ENCODE peak calls at places on chromosome 2, in nine cellular contexts. A, E, S, M, I, Z, U, R and T are unnamed samples.
A peak's percentile ranks its signal among the peaks of the same experiment; 100 is the strongest.

GRCh38 chr2:67797801-67798535 is 264.8 kb downstream of the C1D start:
- DNase-seq in A (no peak), I (peak; percentile 65), S (peak; percentile 68), E (no peak), R (peak; percentile 49), Z (no peak), U (no peak), M (no peak), T (no peak)

GRCh38 chr2:221570321-221571107 is 1.6 kb downstream of the EPHA4 start:
- DNase-seq in M (no peak), I (no peak), R (peak; percentile 11), S (peak; percentile 6), E (peak; percentile 23), Z (no peak), A (peak; percentile 75), U (peak; percentile 40), T (no peak)

GRCh38 chr2:15997728-15998280 is 57.5 kb downstream of the MYCN start:
- DNase-seq in M (no peak), I (no peak), S (no peak), E (no peak), Z (no peak), A (no peak), R (no peak), U (no peak), T (no peak)

GRCh38 chr2:45303417-45304202 is 294.4 kb upstream of the SIX2 start:
- DNase-seq in I (no peak), Z (no peak), U (no peak), S (no peak), M (no peak), R (no peak), E (no peak), A (no peak), T (no peak)

GRCh38 chr2:1772868-1773267 is 28.6 kb upstream of the PXDN start:
- DNase-seq in R (no peak), E (no peak), S (no peak), U (no peak), A (no peak), M (no peak), I (no peak), Z (no peak), T (no peak)

GRCh38 chr2:197145471-197146056 is 165.0 kb downstream of the ANKRD44 start:
- DNase-seq in M (no peak), Z (no peak), I (no peak), A (no peak), R (no peak), E (no peak), S (no peak), U (no peak), T (no peak)

GRCh38 chr2:33441235-33441810 is 35.1 kb upstream of the RASGRP3 start:
- DNase-seq in R (peak; percentile 74), I (no peak), S (peak; percentile 84), U (peak; percentile 34), Z (no peak), E (peak; percentile 52), M (peak; percentile 61), A (peak; percentile 82), T (no peak)

GRCh38 chr2:100801402-100801801 is 18.5 kb upstream of the NPAS2 start:
- DNase-seq in I (no peak), Z (no peak), U (no peak), R (peak; percentile 18), S (no peak), E (no peak), A (no peak), M (no peak), T (no peak)

GRCh38 chr2:207768891-207769596 is 662 bp downstream of the FZD5 start:
- DNase-seq in R (no peak), E (peak; percentile 25), Z (no peak), I (no peak), S (peak; percentile 42), A (peak; percentile 79), M (peak; percentile 27), U (no peak), T (no peak)

GRCh38 chr2:28681216-28681981 is 70.2 kb upstream of the PPP1CB start:
- DNase-seq in S (peak; percentile 86), I (peak; percentile 75), A (no peak), M (no peak), U (no peak), E (no peak), R (peak; percentile 16), Z (peak; percentile 33), T (no peak)

GRCh38 chr2:60555066-60555793 is 1.8 kb upstream of the BCL11A start:
- DNase-seq in E (peak; percentile 57), S (peak; percentile 58), Z (peak; percentile 29), U (peak; percentile 73), A (peak; percentile 85), M (no peak), R (peak; percentile 65), I (peak; percentile 51), T (no peak)

GRCh38 chr2:196606516-196606915 is 33.0 kb upstream of the CCDC150 start:
- DNase-seq in S (peak; percentile 35), I (no peak), U (no peak), M (no peak), R (no peak), Z (no peak), A (no peak), E (no peak), T (no peak)

GRCh38 chr2:162261032-162261945 is 18.0 kb upstream of the FAP start:
- DNase-seq in U (no peak), S (peak; percentile 79), R (peak; percentile 76), E (no peak), M (peak; percentile 69), A (no peak), I (peak; percentile 57), Z (no peak), T (no peak)

GRCh38 chr2:17166506-17166905 is 351.7 kb downstream of the RAD51AP2 start:
- DNase-seq in R (peak; percentile 10), I (peak; percentile 60), A (no peak), S (peak; percentile 13), E (no peak), U (no peak), M (no peak), Z (no peak), T (no peak)

GRCh38 chr2:103817746-103818145 is 1036.2 kb upstream of the POU3F3 start:
- DNase-seq in Z (no peak), U (no peak), E (no peak), R (no peak), M (no peak), S (no peak), I (no peak), A (no peak), T (no peak)

DNA sequence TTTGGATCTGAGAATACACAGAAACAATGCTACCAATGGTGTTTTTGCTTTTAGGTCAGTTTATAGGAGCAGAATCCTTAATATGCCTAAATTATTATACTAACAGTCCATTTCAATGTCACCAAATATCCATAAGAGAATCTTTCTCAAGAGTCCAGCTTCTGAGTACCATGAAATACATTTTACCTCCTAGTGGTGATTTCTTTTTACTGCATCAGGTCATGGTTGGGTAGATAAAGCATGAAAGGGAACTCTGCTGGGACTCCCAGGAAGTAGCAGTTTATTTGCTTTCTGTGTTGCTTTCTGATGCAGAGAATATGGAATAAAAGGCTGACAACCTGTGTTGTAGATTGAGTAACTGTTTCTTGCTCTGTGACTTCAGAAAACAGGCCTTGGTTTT is 115.6 kb downstream of the PPP1R1C start:
- DNase-seq in S (peak; percentile 14), E (no peak), A (no peak), M (no peak), Z (no peak), I (no peak), R (no peak), U (no peak), T (no peak)
- TF ChIP-seq CTCF in S (peak; percentile 15), E (peak; percentile 30), A (peak; percentile 71), M (no peak), Z (no peak), I (peak; percentile 15), R (no peak), U (peak; percentile 32), T (peak; percentile 66)

GRCh38 chr2:70995227-70995729 is 605 bp upstream of the TEX261 start:
- DNase-seq in S (peak; percentile 37), U (peak; percentile 35), Z (peak; percentile 33), A (peak; percentile 81), I (peak; percentile 20), R (peak; percentile 35), M (no peak), E (peak; percentile 54), T (peak; percentile 66)
- TF ChIP-seq CTCF in S (peak; percentile 45), U (no peak), Z (peak; percentile 58), A (peak; percentile 73), I (peak; percentile 25), R (peak; percentile 41), M (peak; percentile 20), E (no peak), T (peak; percentile 58)

DNA sequence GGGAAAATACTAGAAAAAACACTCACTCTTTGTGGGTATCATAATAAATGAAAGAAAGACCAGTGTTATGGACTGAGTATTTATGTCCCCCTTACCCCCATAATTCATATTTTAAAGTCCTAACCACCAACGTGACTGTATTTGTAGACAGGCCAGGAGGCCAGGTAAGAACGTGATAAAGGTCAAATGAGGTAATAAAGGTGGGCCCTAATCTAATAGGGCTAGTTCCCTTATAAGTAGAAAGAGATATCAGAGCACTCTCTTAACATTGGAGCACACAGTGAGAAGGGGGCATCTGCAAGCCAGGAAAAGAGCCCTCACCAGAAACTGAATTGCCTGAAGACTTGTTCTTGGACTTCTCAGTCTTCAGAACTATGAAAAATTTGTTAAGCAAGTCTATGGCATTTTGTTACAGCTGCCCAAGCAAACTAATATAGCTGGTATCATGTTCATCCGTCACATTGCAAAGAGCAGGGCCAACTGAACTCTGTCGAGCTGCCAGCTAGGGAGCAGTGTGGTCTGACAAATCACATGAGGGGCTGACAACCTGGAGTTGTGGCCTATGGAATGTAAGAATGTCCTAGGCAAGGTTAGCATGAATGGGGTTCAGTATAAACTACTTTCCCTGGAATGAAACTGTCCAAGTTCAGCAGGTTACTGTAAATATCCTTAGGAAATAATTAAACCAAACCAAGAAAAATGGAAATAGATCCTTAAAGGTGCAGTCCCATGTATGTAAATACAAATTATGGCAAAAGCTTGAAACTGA is 280.9 kb downstream of the ZNF385B start:
- DNase-seq in I (peak; percentile 6), Z (no peak), A (no peak), R (no peak), U (no peak), E (no peak), M (no peak), S (no peak), T (no peak)
- TF ChIP-seq CTCF in I (no peak), Z (no peak), A (peak; percentile 31), R (no peak), U (no peak), E (no peak), M (no peak), S (no peak), T (no peak)

DNA sequence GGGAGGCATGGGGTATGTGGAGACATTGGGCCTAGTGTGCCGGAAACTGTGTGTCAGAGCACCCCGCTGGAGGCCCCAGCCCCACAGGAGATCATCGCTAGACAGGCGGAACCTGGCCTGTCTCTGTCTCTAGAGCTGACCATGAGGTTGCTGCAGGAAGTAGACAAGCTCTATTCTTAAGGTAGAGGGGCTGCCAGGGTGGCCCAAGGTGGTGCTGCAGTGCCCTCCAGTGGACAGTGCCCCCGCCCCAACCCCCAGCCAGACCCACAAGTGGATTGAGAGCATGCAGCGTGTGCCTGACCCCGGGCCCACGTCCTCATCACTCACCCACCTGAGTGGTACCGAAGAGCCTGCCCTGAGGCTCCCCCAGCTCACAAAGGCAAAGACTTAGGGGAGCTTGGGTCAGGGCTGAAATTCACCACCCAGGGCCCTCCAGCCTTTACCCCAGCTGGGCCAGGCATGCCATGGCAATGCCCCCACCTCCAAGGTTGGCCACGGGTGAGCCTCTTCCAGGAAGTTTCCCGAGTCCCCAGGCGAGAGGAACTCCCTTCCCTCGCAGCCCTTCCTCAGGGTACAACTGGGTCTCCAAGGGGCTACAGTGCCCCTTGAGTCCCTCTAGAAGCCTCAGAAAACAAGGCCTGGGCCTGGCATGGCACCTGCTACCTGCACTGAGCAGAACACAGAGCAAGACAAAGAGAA is 155.0 kb downstream of the TTC32 start:
- DNase-seq in M (no peak), A (peak; percentile 92), Z (no peak), I (no peak), S (no peak), E (peak; percentile 79), U (peak; percentile 81), R (no peak), T (no peak)
- TF ChIP-seq CTCF in M (no peak), A (peak; percentile 85), Z (no peak), I (peak; percentile 17), S (peak; percentile 30), E (peak; percentile 30), U (peak; percentile 79), R (peak; percentile 35), T (peak; percentile 68)